ENCODE peak calls at places on chromosomes 12 and 14, in five cellular contexts. One of them, this sample, is unnamed.

GRCh38 chr12:62434504-62435336 is 31.9 kb upstream of the MON2 start:
- ATAC-seq in Panc1: peak
- ATAC-seq in Right ventricle myocardium inferior: no peak
- ATAC-seq in K562: peak
- ATAC-seq in Right ventricle myocardium superior: peak
- ATAC-seq in this sample: no peak

GRCh38 chr12:48777501-48778400 is 11.1 kb downstream of the ADCY6 start:
- ATAC-seq in Right ventricle myocardium superior: peak
- ATAC-seq in K562: no peak
- ATAC-seq in Panc1: no peak
- ATAC-seq in Right ventricle myocardium inferior: no peak
- ATAC-seq in this sample: no peak

GRCh38 chr12:15646586-15646985 is 142.6 kb downstream of the EPS8 start:
- ATAC-seq in K562: no peak
- ATAC-seq in Right ventricle myocardium inferior: no peak
- ATAC-seq in Panc1: no peak
- ATAC-seq in Right ventricle myocardium superior: no peak
- ATAC-seq in this sample: no peak

GRCh38 chr14:21712039-21712438 is 38.4 kb upstream of the OR4E1 start:
- ATAC-seq in K562: no peak
- ATAC-seq in Right ventricle myocardium superior: no peak
- ATAC-seq in Panc1: no peak
- ATAC-seq in Right ventricle myocardium inferior: no peak
- ATAC-seq in this sample: no peak

GRCh38 chr12:67747869-67748760 is 99.6 kb downstream of the DYRK2 start:
- ATAC-seq in K562: no peak
- ATAC-seq in Right ventricle myocardium superior: peak
- ATAC-seq in Right ventricle myocardium inferior: peak
- ATAC-seq in Panc1: no peak
- ATAC-seq in this sample: no peak

GRCh38 chr14:23639048-23639890 is 3.1 kb downstream of the DHRS2 start:
- ATAC-seq in Right ventricle myocardium inferior: no peak
- ATAC-seq in Right ventricle myocardium superior: no peak
- ATAC-seq in K562: no peak
- ATAC-seq in Panc1: no peak
- ATAC-seq in this sample: no peak

GRCh38 chr12:67572492-67572891 is 76.1 kb upstream of the DYRK2 start:
- ATAC-seq in Right ventricle myocardium superior: no peak
- ATAC-seq in Panc1: no peak
- ATAC-seq in K562: no peak
- ATAC-seq in Right ventricle myocardium inferior: no peak
- ATAC-seq in this sample: no peak

GRCh38 chr12:113287899-113288282 is 47.0 kb downstream of the SLC8B1 start:
- ATAC-seq in Panc1: peak
- ATAC-seq in K562: no peak
- ATAC-seq in Right ventricle myocardium superior: no peak
- ATAC-seq in Right ventricle myocardium inferior: no peak
- ATAC-seq in this sample: no peak

GRCh38 chr12:4145990-4146859 is 127.3 kb upstream of the CCND2 start:
- ATAC-seq in Right ventricle myocardium inferior: no peak
- ATAC-seq in Panc1: no peak
- ATAC-seq in K562: no peak
- ATAC-seq in Right ventricle myocardium superior: no peak
- ATAC-seq in this sample: no peak

GRCh38 chr12:44497044-44497443 is 379.1 kb downstream of the NELL2 start:
- ATAC-seq in K562: no peak
- ATAC-seq in Right ventricle myocardium superior: no peak
- ATAC-seq in Right ventricle myocardium inferior: no peak
- ATAC-seq in Panc1: no peak
- ATAC-seq in this sample: no peak

GRCh38 chr12:131929530-131930456 is 717 bp downstream of the PUS1 start:
- ATAC-seq in K562: peak
- ATAC-seq in Panc1: peak
- ATAC-seq in Right ventricle myocardium superior: no peak
- ATAC-seq in Right ventricle myocardium inferior: no peak
- ATAC-seq in this sample: peak

GRCh38 chr12:51911788-51912711 is 4.7 kb downstream of the ACVRL1 start:
- ATAC-seq in Right ventricle myocardium superior: peak
- ATAC-seq in K562: peak
- ATAC-seq in Right ventricle myocardium inferior: no peak
- ATAC-seq in Panc1: no peak
- ATAC-seq in this sample: peak

GRCh38 chr12:70748809-70749208 is 111.6 kb upstream of the PTPRB start:
- ATAC-seq in Right ventricle myocardium inferior: no peak
- ATAC-seq in K562: no peak
- ATAC-seq in Right ventricle myocardium superior: no peak
- ATAC-seq in Panc1: no peak
- ATAC-seq in this sample: no peak

GRCh38 chr12:64609543-64610091 is 678 bp upstream of the RASSF3 start:
- ATAC-seq in Panc1: peak
- ATAC-seq in K562: no peak
- ATAC-seq in Right ventricle myocardium inferior: no peak
- ATAC-seq in Right ventricle myocardium superior: no peak
- ATAC-seq in this sample: no peak

GRCh38 chr14:96817750-96818666 is 20.8 kb downstream of the VRK1 start:
- ATAC-seq in K562: peak
- ATAC-seq in Panc1: no peak
- ATAC-seq in Right ventricle myocardium superior: no peak
- ATAC-seq in Right ventricle myocardium inferior: no peak
- ATAC-seq in this sample: no peak

GRCh38 chr12:89333564-89334252 is 18.6 kb downstream of the DUSP6 start:
- ATAC-seq in K562: peak
- ATAC-seq in Right ventricle myocardium superior: peak
- ATAC-seq in Right ventricle myocardium inferior: peak
- ATAC-seq in Panc1: no peak
- ATAC-seq in this sample: peak

GRCh38 chr12:127044841-127045240 is 1222.1 kb upstream of the TMEM132C start:
- ATAC-seq in Right ventricle myocardium inferior: no peak
- ATAC-seq in Panc1: no peak
- ATAC-seq in Right ventricle myocardium superior: no peak
- ATAC-seq in K562: no peak
- ATAC-seq in this sample: no peak

GRCh38 chr14:74852922-74853530 is 22.9 kb downstream of the PROX2 start:
- ATAC-seq in Right ventricle myocardium inferior: no peak
- ATAC-seq in K562: peak
- ATAC-seq in Panc1: no peak
- ATAC-seq in Right ventricle myocardium superior: no peak
- ATAC-seq in this sample: peak

GRCh38 chr12:12628013-12628412 is 16.3 kb downstream of the CREBL2 start:
- ATAC-seq in Right ventricle myocardium inferior: no peak
- ATAC-seq in Right ventricle myocardium superior: no peak
- ATAC-seq in K562: no peak
- ATAC-seq in Panc1: no peak
- ATAC-seq in this sample: no peak

GRCh38 chr12:21642707-21643389 is 14.8 kb downstream of the LDHB start:
- ATAC-seq in Right ventricle myocardium inferior: peak
- ATAC-seq in Panc1: no peak
- ATAC-seq in K562: no peak
- ATAC-seq in Right ventricle myocardium superior: peak
- ATAC-seq in this sample: no peak

GRCh38 chr14:21382095-21382494 is 1.7 kb downstream of the SUPT16H start:
- ATAC-seq in Panc1: no peak
- ATAC-seq in Right ventricle myocardium inferior: no peak
- ATAC-seq in K562: no peak
- ATAC-seq in Right ventricle myocardium superior: no peak
- ATAC-seq in this sample: no peak

GRCh38 chr14:83548061-83548839 is 1981.7 kb upstream of the FLRT2 start:
- ATAC-seq in Right ventricle myocardium superior: no peak
- ATAC-seq in K562: no peak
- ATAC-seq in Right ventricle myocardium inferior: no peak
- ATAC-seq in Panc1: no peak
- ATAC-seq in this sample: no peak

GRCh38 chr14:54908230-54908629 is 5.6 kb upstream of the GCH1 start:
- ATAC-seq in Panc1: no peak
- ATAC-seq in K562: no peak
- ATAC-seq in Right ventricle myocardium superior: no peak
- ATAC-seq in Right ventricle myocardium inferior: no peak
- ATAC-seq in this sample: no peak

GRCh38 chr12:125185740-125186470 is 120.7 kb downstream of the AACS start:
- ATAC-seq in Panc1: peak
- ATAC-seq in Right ventricle myocardium superior: peak
- ATAC-seq in K562: peak
- ATAC-seq in Right ventricle myocardium inferior: peak
- ATAC-seq in this sample: peak

GRCh38 chr14:63712123-63712522 is 15.7 kb downstream of the SGPP1 start:
- ATAC-seq in Right ventricle myocardium superior: no peak
- ATAC-seq in Right ventricle myocardium inferior: no peak
- ATAC-seq in K562: no peak
- ATAC-seq in Panc1: no peak
- ATAC-seq in this sample: no peak

GRCh38 chr14:69042309-69043006 is 63.4 kb upstream of the ACTN1 start:
- ATAC-seq in Right ventricle myocardium inferior: no peak
- ATAC-seq in K562: no peak
- ATAC-seq in Right ventricle myocardium superior: no peak
- ATAC-seq in Panc1: no peak
- ATAC-seq in this sample: no peak

GRCh38 chr12:19048943-19049342 is 80.6 kb upstream of the PLEKHA5 start:
- ATAC-seq in Right ventricle myocardium superior: no peak
- ATAC-seq in Panc1: no peak
- ATAC-seq in Right ventricle myocardium inferior: no peak
- ATAC-seq in K562: no peak
- ATAC-seq in this sample: no peak

GRCh38 chr14:104680806-104681688 is 8.4 kb upstream of the INF2 start:
- ATAC-seq in K562: no peak
- ATAC-seq in Panc1: peak
- ATAC-seq in Right ventricle myocardium superior: peak
- ATAC-seq in Right ventricle myocardium inferior: no peak
- ATAC-seq in this sample: peak

GRCh38 chr12:11877102-11877826 is 193.5 kb upstream of the BCL2L14 start:
- ATAC-seq in K562: no peak
- ATAC-seq in Right ventricle myocardium inferior: no peak
- ATAC-seq in Right ventricle myocardium superior: no peak
- ATAC-seq in Panc1: no peak
- ATAC-seq in this sample: no peak

GRCh38 chr12:44574586-44574985 is 301.5 kb downstream of the NELL2 start:
- ATAC-seq in Panc1: no peak
- ATAC-seq in Right ventricle myocardium inferior: no peak
- ATAC-seq in Right ventricle myocardium superior: no peak
- ATAC-seq in K562: no peak
- ATAC-seq in this sample: no peak

GRCh38 chr14:72054929-72055328 is 122.7 kb downstream of the RGS6 start:
- ATAC-seq in K562: no peak
- ATAC-seq in Right ventricle myocardium inferior: no peak
- ATAC-seq in Panc1: no peak
- ATAC-seq in Right ventricle myocardium superior: no peak
- ATAC-seq in this sample: no peak

GRCh38 chr12:124608451-124608870 is 41.0 kb upstream of the NCOR2 start:
- ATAC-seq in Panc1: no peak
- ATAC-seq in Right ventricle myocardium superior: no peak
- ATAC-seq in Right ventricle myocardium inferior: no peak
- ATAC-seq in K562: no peak
- ATAC-seq in this sample: no peak

This sample was measured in gastroesophageal sphincter.